ENCODE peak calls at places on chromosome 19, in eight cellular contexts. One of them, this sample, is unnamed.

GRCh38 chr19:41808663-41809566 is 12.5 kb downstream of the CEACAM3 start:
- DNase-seq in cardiac muscle cell: no peak
- DNase-seq in WTC11: no peak
- DNase-seq in heart right ventricle: peak; percentile 11
- DNase-seq in right lobe of liver: peak; percentile 58
- DNase-seq in activated T-cell treated with anti-CD3 and anti-CD28 coated beads for 24 hours: no peak
- DNase-seq in cardiac fibroblast: no peak
- DNase-seq in NCI-H524: no peak
- DNase-seq in this sample: no peak

GRCh38 chr19:45404557-45405434 is at the start of gene PPP1R13L:
- DNase-seq in cardiac muscle cell: peak; percentile 80
- DNase-seq in heart right ventricle: peak; percentile 89
- DNase-seq in WTC11: peak; percentile 97
- DNase-seq in NCI-H524: peak; percentile 43
- DNase-seq in cardiac fibroblast: peak; percentile 80
- DNase-seq in activated T-cell treated with anti-CD3 and anti-CD28 coated beads for 24 hours: peak; percentile 36
- DNase-seq in right lobe of liver: peak; percentile 91
- DNase-seq in this sample: peak; percentile 89

GRCh38 chr19:19514881-19515763 is at the start of gene TSSK6:
- DNase-seq in cardiac muscle cell: no peak
- DNase-seq in WTC11: no peak
- DNase-seq in heart right ventricle: no peak
- DNase-seq in NCI-H524: no peak
- DNase-seq in cardiac fibroblast: no peak
- DNase-seq in right lobe of liver: no peak
- DNase-seq in activated T-cell treated with anti-CD3 and anti-CD28 coated beads for 24 hours: no peak
- DNase-seq in this sample: no peak

GRCh38 chr19:13241321-13242104 is 91.3 kb downstream of the IER2 start:
- DNase-seq in right lobe of liver: no peak
- DNase-seq in WTC11: peak; percentile 61
- DNase-seq in cardiac muscle cell: no peak
- DNase-seq in cardiac fibroblast: no peak
- DNase-seq in NCI-H524: no peak
- DNase-seq in activated T-cell treated with anti-CD3 and anti-CD28 coated beads for 24 hours: peak; percentile 23
- DNase-seq in heart right ventricle: no peak
- DNase-seq in this sample: no peak

GRCh38 chr19:3950871-3951861 is 18.3 kb downstream of the NMRK2 start:
- DNase-seq in right lobe of liver: no peak
- DNase-seq in WTC11: no peak
- DNase-seq in cardiac muscle cell: no peak
- DNase-seq in heart right ventricle: peak; percentile 76
- DNase-seq in NCI-H524: peak; percentile 41
- DNase-seq in cardiac fibroblast: no peak
- DNase-seq in activated T-cell treated with anti-CD3 and anti-CD28 coated beads for 24 hours: no peak
- DNase-seq in this sample: peak; percentile 62

GRCh38 chr19:35038623-35039512 is 2.7 kb upstream of the HPN start:
- DNase-seq in activated T-cell treated with anti-CD3 and anti-CD28 coated beads for 24 hours: no peak
- DNase-seq in heart right ventricle: no peak
- DNase-seq in WTC11: no peak
- DNase-seq in cardiac muscle cell: no peak
- DNase-seq in cardiac fibroblast: no peak
- DNase-seq in NCI-H524: peak; percentile 69
- DNase-seq in right lobe of liver: no peak
- DNase-seq in this sample: no peak

GRCh38 chr19:19064811-19065745 is 1.3 kb downstream of the SLC25A42 start:
- DNase-seq in activated T-cell treated with anti-CD3 and anti-CD28 coated beads for 24 hours: peak; percentile 28
- DNase-seq in right lobe of liver: no peak
- DNase-seq in WTC11: peak; percentile 35
- DNase-seq in cardiac fibroblast: no peak
- DNase-seq in heart right ventricle: no peak
- DNase-seq in cardiac muscle cell: peak; percentile 22
- DNase-seq in NCI-H524: peak; percentile 88
- DNase-seq in this sample: peak; percentile 57

GRCh38 chr19:49570138-49570856 is 10.1 kb downstream of the NOSIP start:
- DNase-seq in NCI-H524: peak; percentile 89
- DNase-seq in right lobe of liver: peak; percentile 57
- DNase-seq in heart right ventricle: peak; percentile 74
- DNase-seq in cardiac muscle cell: peak; percentile 91
- DNase-seq in activated T-cell treated with anti-CD3 and anti-CD28 coated beads for 24 hours: peak; percentile 62
- DNase-seq in WTC11: peak; percentile 62
- DNase-seq in cardiac fibroblast: peak; percentile 91
- DNase-seq in this sample: peak; percentile 87

GRCh38 chr19:39631178-39631577 is 24.5 kb upstream of the LGALS16 start:
- DNase-seq in activated T-cell treated with anti-CD3 and anti-CD28 coated beads for 24 hours: no peak
- DNase-seq in cardiac muscle cell: no peak
- DNase-seq in NCI-H524: no peak
- DNase-seq in WTC11: no peak
- DNase-seq in heart right ventricle: no peak
- DNase-seq in cardiac fibroblast: no peak
- DNase-seq in right lobe of liver: no peak
- DNase-seq in this sample: no peak

GRCh38 chr19:1259873-1260748 is 9.0 kb upstream of the CIRBP start:
- DNase-seq in activated T-cell treated with anti-CD3 and anti-CD28 coated beads for 24 hours: no peak
- DNase-seq in heart right ventricle: no peak
- DNase-seq in right lobe of liver: no peak
- DNase-seq in NCI-H524: no peak
- DNase-seq in WTC11: no peak
- DNase-seq in cardiac fibroblast: no peak
- DNase-seq in cardiac muscle cell: no peak
- DNase-seq in this sample: no peak

GRCh38 chr19:18232540-18233223 is 6.4 kb upstream of the PDE4C start:
- DNase-seq in right lobe of liver: no peak
- DNase-seq in activated T-cell treated with anti-CD3 and anti-CD28 coated beads for 24 hours: no peak
- DNase-seq in WTC11: peak; percentile 81
- DNase-seq in heart right ventricle: no peak
- DNase-seq in NCI-H524: peak; percentile 79
- DNase-seq in cardiac muscle cell: no peak
- DNase-seq in cardiac fibroblast: peak; percentile 11
- DNase-seq in this sample: no peak

GRCh38 chr19:29535984-29536508 is 10.3 kb downstream of the VSTM2B start:
- DNase-seq in activated T-cell treated with anti-CD3 and anti-CD28 coated beads for 24 hours: no peak
- DNase-seq in heart right ventricle: no peak
- DNase-seq in right lobe of liver: peak; percentile 17
- DNase-seq in cardiac muscle cell: no peak
- DNase-seq in NCI-H524: no peak
- DNase-seq in cardiac fibroblast: no peak
- DNase-seq in WTC11: no peak
- DNase-seq in this sample: no peak